ENCODE peak calls at places on chromosomes 13 and 19, in six cellular contexts. E is GM12865; H is AG09309; Q is thoracic aorta; G is GM20000; C is CD4-positive, alpha-beta T cell. P is an unnamed sample.
A peak's percentile ranks its signal among the peaks of the same experiment; 100 is the strongest.

GRCh38 chr13:24683833-24684599 is 3.8 kb downstream of the ATP12A start:
- DNase-seq in E (peak; percentile 76), H (no peak), Q (no peak), G (peak; percentile 86), C (peak; percentile 55), P (peak; percentile 80)

GRCh38 chr19:56942749-56943148 is 102.2 kb upstream of the PEG3 start:
- DNase-seq in E (peak; percentile 5), H (no peak), Q (no peak), G (peak; percentile 50), C (no peak), P (no peak)

GRCh38 chr19:6373813-6374108 is 1.2 kb downstream of the ALKBH7 start:
- DNase-seq in E (no peak), H (no peak), Q (no peak), G (no peak), C (no peak), P (no peak)

GRCh38 chr13:113105032-113105993 is at the start of gene F7:
- DNase-seq in E (no peak), H (no peak), Q (no peak), G (no peak), C (no peak), P (no peak)

GRCh38 chr13:25977216-25977615 is 74.6 kb downstream of the SHISA2 start:
- DNase-seq in E (no peak), H (no peak), Q (no peak), G (no peak), C (no peak), P (peak; percentile 4)

GRCh38 chr13:44365008-44365407 is 8.6 kb upstream of the SERP2 start:
- DNase-seq in E (no peak), H (peak; percentile 5), Q (no peak), G (no peak), C (no peak), P (no peak)

GRCh38 chr13:67464154-67464553 is 234.0 kb upstream of the PCDH9 start:
- DNase-seq in E (no peak), H (no peak), Q (no peak), G (no peak), C (no peak), P (no peak)

GRCh38 chr19:4542896-4543351 is 3.1 kb upstream of the LRG1 start:
- DNase-seq in E (no peak), H (no peak), Q (no peak), G (no peak), C (no peak), P (no peak)

GRCh38 chr19:47765522-47766358 is 12.8 kb upstream of the SELENOW start:
- DNase-seq in E (peak; percentile 68), H (no peak), Q (no peak), G (peak; percentile 65), C (peak; percentile 41), P (peak; percentile 61)

GRCh38 chr13:33000365-33000764 is 15.9 kb upstream of the KL start:
- DNase-seq in E (no peak), H (no peak), Q (no peak), G (no peak), C (no peak), P (no peak)

GRCh38 chr19:33552191-33552927 is 30.8 kb upstream of the PEPD start:
- DNase-seq in E (no peak), H (no peak), Q (no peak), G (no peak), C (no peak), P (no peak)

GRCh38 chr13:99178636-99179035 is 22.0 kb upstream of the UBAC2 start:
- DNase-seq in E (peak; percentile 72), H (no peak), Q (no peak), G (no peak), C (no peak), P (no peak)

DNA sequence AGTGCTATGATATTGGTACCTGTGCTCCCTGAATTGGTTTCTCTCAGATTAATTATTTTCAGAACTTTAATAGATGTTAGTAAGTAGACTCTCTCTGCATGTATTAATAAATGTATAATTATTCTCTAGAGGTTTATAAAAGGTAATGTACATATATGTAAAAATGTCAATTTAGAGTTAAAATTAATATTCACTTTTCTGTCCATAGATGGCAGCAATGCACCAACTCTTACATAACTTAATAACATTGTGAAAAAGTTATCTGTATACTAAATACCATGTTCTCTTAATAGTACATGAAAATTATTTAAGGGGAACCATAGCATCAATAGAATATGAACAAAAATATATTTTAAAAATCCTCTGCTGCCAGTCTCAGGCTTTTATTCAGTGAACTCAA is 515.0 kb upstream of the KLHL1 start:
- DNase-seq in E (peak; percentile 3), H (no peak), Q (no peak), G (no peak), C (no peak), P (no peak)
- TF ChIP-seq CTCF in E (no peak), H (peak; percentile 26), Q (no peak), G (no peak), C (peak; percentile 7), P (peak; percentile 53)

DNA sequence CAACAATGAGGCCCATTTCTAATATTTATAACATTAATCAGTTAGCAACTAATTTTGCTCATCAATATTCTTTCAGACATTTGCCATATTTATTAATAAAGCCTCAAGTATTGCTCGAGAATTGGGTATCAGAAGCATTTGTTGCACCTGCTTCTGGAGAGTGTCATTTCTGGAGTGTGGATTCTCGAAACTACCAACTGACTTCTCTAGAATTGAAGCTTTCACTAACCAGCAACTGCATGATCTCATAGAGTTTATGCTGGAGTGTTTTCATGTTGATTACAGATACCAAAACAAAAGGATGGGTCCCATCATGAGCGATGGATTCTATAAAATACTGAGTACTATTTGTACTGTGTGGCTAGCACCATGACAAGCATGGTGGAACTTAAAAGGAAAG is 121.0 kb upstream of the SLC7A1 start:
- DNase-seq in E (peak; percentile 34), H (no peak), Q (no peak), G (no peak), C (no peak), P (no peak)
- TF ChIP-seq CTCF in E (no peak), H (no peak), Q (no peak), G (no peak), C (no peak), P (no peak)

GRCh38 chr13:100828226-100828625 is 153.6 kb upstream of the TMTC4 start:
- DNase-seq in E (no peak), H (no peak), Q (no peak), G (no peak), C (no peak), P (no peak)
- TF ChIP-seq CTCF in E (no peak), H (no peak), Q (no peak), G (no peak), C (no peak), P (no peak)

DNA sequence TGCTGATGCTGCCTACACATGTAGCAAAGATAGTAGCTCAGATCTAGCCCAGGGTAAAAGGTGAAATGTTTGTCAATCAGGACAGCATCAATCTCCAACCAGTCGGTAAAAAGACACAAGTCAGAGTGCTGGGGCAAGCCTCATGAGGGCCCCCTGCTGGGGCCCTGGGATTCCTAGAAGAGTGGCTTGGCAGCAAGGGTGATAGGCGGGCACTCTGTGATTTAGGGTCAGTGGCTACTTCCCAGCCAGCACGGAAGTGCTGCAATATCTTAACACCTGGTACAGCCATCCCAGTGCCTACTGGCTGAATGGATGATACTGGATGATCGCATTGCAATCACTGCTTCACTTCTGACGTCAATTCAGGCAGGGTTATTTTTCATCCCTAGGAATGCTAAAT is 432.2 kb downstream of the FGF9 start:
- DNase-seq in E (no peak), H (no peak), Q (no peak), G (no peak), C (no peak), P (no peak)
- TF ChIP-seq CTCF in E (no peak), H (no peak), Q (no peak), G (no peak), C (no peak), P (no peak)

GRCh38 chr13:45718063-45718462 is 15.9 kb downstream of the CBY2 start:
- DNase-seq in E (peak; percentile 74), H (no peak), Q (no peak), G (peak; percentile 69), C (no peak), P (no peak)
- TF ChIP-seq CTCF in E (peak; percentile 75), H (peak; percentile 61), Q (no peak), G (peak; percentile 41), C (peak; percentile 28), P (peak; percentile 68)

GRCh38 chr13:75482070-75482819 is at the start of gene TBC1D4:
- DNase-seq in E (peak; percentile 89), H (peak; percentile 62), Q (peak; percentile 40), G (peak; percentile 87), C (peak; percentile 6), P (peak; percentile 79)

GRCh38 chr13:75481176-75482069 is 546 bp downstream of the TBC1D4 start:
- DNase-seq in E (peak; percentile 47), H (no peak), Q (no peak), G (peak; percentile 49), C (no peak), P (peak; percentile 38)

GRCh38 chr13:75480691-75481175 is 1.2 kb downstream of the TBC1D4 start:
- DNase-seq in E (peak; percentile 76), H (no peak), Q (no peak), G (peak; percentile 50), C (no peak), P (peak; percentile 63)

GRCh38 chr13:75485286-75486062 is 3.5 kb upstream of the TBC1D4 start:
- DNase-seq in E (no peak), H (no peak), Q (no peak), G (no peak), C (no peak), P (no peak)

GRCh38 chr13:75482820-75483079 is 781 bp upstream of the TBC1D4 start:
- DNase-seq in E (no peak), H (no peak), Q (no peak), G (no peak), C (no peak), P (no peak)
- TF ChIP-seq CTCF in E (no peak), H (no peak), Q (no peak), G (no peak), C (peak; percentile 16), P (no peak)

DNA sequence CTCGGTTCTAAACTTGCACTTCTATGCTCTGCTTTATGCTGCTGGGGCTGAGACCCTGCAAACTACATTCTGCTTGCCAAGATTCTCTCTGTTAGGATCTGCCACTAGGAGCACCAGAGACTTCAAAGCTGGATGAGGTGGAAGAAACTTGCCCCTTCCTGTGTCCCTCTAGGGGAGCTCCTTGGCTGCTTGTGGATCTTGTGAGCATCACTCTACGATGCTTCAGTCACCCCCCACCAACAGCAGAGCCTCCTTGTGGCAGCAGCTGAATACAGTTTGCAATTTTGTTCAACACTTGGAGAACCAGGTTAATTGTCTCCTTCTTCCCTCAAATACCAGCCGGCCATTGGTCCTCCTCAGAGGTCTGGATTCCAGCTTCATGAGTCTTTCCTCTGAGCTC is 310.6 kb downstream of the FGF14 start:
- DNase-seq in E (peak; percentile 7), H (no peak), Q (no peak), G (no peak), C (no peak), P (no peak)
- TF ChIP-seq CTCF in E (no peak), H (no peak), Q (no peak), G (no peak), C (no peak), P (no peak)